ENCODE peak calls at places on chromosomes 12 and 14, in nine cellular contexts. One of them, this sample, is unnamed.

GRCh38 chr12:110689002-110689600 is at the start of gene HVCN1:
- DNase-seq in GM23338: peak; percentile 71
- DNase-seq in MM.1S: no peak
- DNase-seq in GM23248: peak; percentile 53
- DNase-seq in HCT116: no peak
- DNase-seq in PC-3: no peak
- DNase-seq in SK-N-SH: peak; percentile 77
- DNase-seq in OCI-LY7: peak; percentile 42
- DNase-seq in neural progenitor cell: peak; percentile 82
- DNase-seq in this sample: peak; percentile 56

GRCh38 chr12:12338528-12339168 is 11.4 kb downstream of the MANSC1 start:
- DNase-seq in MM.1S: no peak
- DNase-seq in GM23338: no peak
- DNase-seq in OCI-LY7: no peak
- DNase-seq in PC-3: peak; percentile 67
- DNase-seq in SK-N-SH: no peak
- DNase-seq in HCT116: no peak
- DNase-seq in GM23248: peak; percentile 28
- DNase-seq in neural progenitor cell: no peak
- DNase-seq in this sample: no peak

GRCh38 chr14:32727827-32728226 is 210.9 kb upstream of the NPAS3 start:
- DNase-seq in GM23248: no peak
- DNase-seq in HCT116: no peak
- DNase-seq in PC-3: no peak
- DNase-seq in OCI-LY7: no peak
- DNase-seq in neural progenitor cell: no peak
- DNase-seq in GM23338: no peak
- DNase-seq in MM.1S: no peak
- DNase-seq in SK-N-SH: no peak
- DNase-seq in this sample: no peak

GRCh38 chr14:64942531-64943111 is at the start of gene GPX2:
- DNase-seq in SK-N-SH: no peak
- DNase-seq in PC-3: peak; percentile 39
- DNase-seq in GM23248: no peak
- DNase-seq in MM.1S: no peak
- DNase-seq in OCI-LY7: no peak
- DNase-seq in neural progenitor cell: no peak
- DNase-seq in GM23338: no peak
- DNase-seq in HCT116: no peak
- DNase-seq in this sample: peak; percentile 73

GRCh38 chr12:113833422-113833821 is 132.7 kb downstream of the RBM19 start:
- DNase-seq in neural progenitor cell: no peak
- DNase-seq in OCI-LY7: no peak
- DNase-seq in GM23248: no peak
- DNase-seq in HCT116: no peak
- DNase-seq in GM23338: no peak
- DNase-seq in PC-3: no peak
- DNase-seq in MM.1S: no peak
- DNase-seq in SK-N-SH: no peak
- DNase-seq in this sample: no peak

GRCh38 chr14:75705014-75705413 is 44.0 kb downstream of the TTLL5 start:
- DNase-seq in MM.1S: no peak
- DNase-seq in HCT116: no peak
- DNase-seq in PC-3: no peak
- DNase-seq in OCI-LY7: no peak
- DNase-seq in GM23248: peak; percentile 6
- DNase-seq in neural progenitor cell: no peak
- DNase-seq in GM23338: no peak
- DNase-seq in SK-N-SH: no peak
- DNase-seq in this sample: no peak

GRCh38 chr12:69039881-69040280 is 106.9 kb upstream of the CPM start:
- DNase-seq in SK-N-SH: no peak
- DNase-seq in HCT116: no peak
- DNase-seq in GM23248: no peak
- DNase-seq in GM23338: no peak
- DNase-seq in OCI-LY7: no peak
- DNase-seq in MM.1S: no peak
- DNase-seq in neural progenitor cell: no peak
- DNase-seq in PC-3: no peak
- DNase-seq in this sample: no peak

GRCh38 chr14:94161087-94161486 is 13.0 kb upstream of the PPP4R4 start:
- DNase-seq in HCT116: no peak
- DNase-seq in GM23248: no peak
- DNase-seq in SK-N-SH: no peak
- DNase-seq in OCI-LY7: no peak
- DNase-seq in neural progenitor cell: no peak
- DNase-seq in PC-3: no peak
- DNase-seq in MM.1S: no peak
- DNase-seq in GM23338: no peak
- DNase-seq in this sample: no peak

GRCh38 chr14:75259510-75259855 is 19.1 kb upstream of the FOS start:
- DNase-seq in OCI-LY7: no peak
- DNase-seq in MM.1S: no peak
- DNase-seq in GM23338: peak; percentile 62
- DNase-seq in HCT116: no peak
- DNase-seq in GM23248: peak; percentile 82
- DNase-seq in neural progenitor cell: no peak
- DNase-seq in SK-N-SH: peak; percentile 50
- DNase-seq in PC-3: peak; percentile 10
- DNase-seq in this sample: peak; percentile 62

GRCh38 chr12:105945935-105946334 is 192.8 kb downstream of the NUAK1 start:
- DNase-seq in PC-3: no peak
- DNase-seq in neural progenitor cell: no peak
- DNase-seq in SK-N-SH: no peak
- DNase-seq in OCI-LY7: no peak
- DNase-seq in GM23338: no peak
- DNase-seq in HCT116: no peak
- DNase-seq in MM.1S: no peak
- DNase-seq in GM23248: no peak
- DNase-seq in this sample: no peak

GRCh38 chr12:85697003-85697402 is 139.2 kb downstream of the RASSF9 start:
- DNase-seq in GM23248: no peak
- DNase-seq in OCI-LY7: no peak
- DNase-seq in neural progenitor cell: no peak
- DNase-seq in PC-3: no peak
- DNase-seq in MM.1S: no peak
- DNase-seq in SK-N-SH: no peak
- DNase-seq in GM23338: no peak
- DNase-seq in HCT116: no peak
- DNase-seq in this sample: no peak

GRCh38 chr12:131094831-131095805 is 141.4 kb downstream of the ADGRD1 start:
- DNase-seq in SK-N-SH: no peak
- DNase-seq in HCT116: no peak
- DNase-seq in GM23338: no peak
- DNase-seq in OCI-LY7: no peak
- DNase-seq in PC-3: no peak
- DNase-seq in neural progenitor cell: no peak
- DNase-seq in GM23248: no peak
- DNase-seq in MM.1S: no peak
- DNase-seq in this sample: no peak

GRCh38 chr14:23544511-23545447 is 6.8 kb downstream of the ZFHX2 start:
- DNase-seq in GM23338: peak; percentile 94
- DNase-seq in neural progenitor cell: peak; percentile 81
- DNase-seq in HCT116: no peak
- DNase-seq in MM.1S: no peak
- DNase-seq in GM23248: peak; percentile 24
- DNase-seq in OCI-LY7: no peak
- DNase-seq in SK-N-SH: no peak
- DNase-seq in PC-3: no peak
- DNase-seq in this sample: no peak

GRCh38 chr12:50049254-50050118 is 7.9 kb upstream of the ASIC1 start:
- DNase-seq in GM23338: no peak
- DNase-seq in GM23248: no peak
- DNase-seq in PC-3: no peak
- DNase-seq in HCT116: no peak
- DNase-seq in SK-N-SH: no peak
- DNase-seq in MM.1S: no peak
- DNase-seq in OCI-LY7: no peak
- DNase-seq in neural progenitor cell: no peak
- DNase-seq in this sample: no peak

GRCh38 chr12:50052964-50053363 is 4.4 kb upstream of the ASIC1 start:
- DNase-seq in GM23338: no peak
- DNase-seq in GM23248: no peak
- DNase-seq in SK-N-SH: peak; percentile 35
- DNase-seq in PC-3: no peak
- DNase-seq in MM.1S: no peak
- DNase-seq in neural progenitor cell: no peak
- DNase-seq in OCI-LY7: no peak
- DNase-seq in HCT116: no peak
- DNase-seq in this sample: no peak

GRCh38 chr12:50050119-50050385 is 7.3 kb upstream of the ASIC1 start:
- DNase-seq in neural progenitor cell: no peak
- DNase-seq in PC-3: no peak
- DNase-seq in SK-N-SH: no peak
- DNase-seq in GM23248: no peak
- DNase-seq in GM23338: no peak
- DNase-seq in HCT116: no peak
- DNase-seq in MM.1S: no peak
- DNase-seq in OCI-LY7: no peak
- DNase-seq in this sample: no peak

GRCh38 chr12:50052544-50052943 is 4.9 kb upstream of the ASIC1 start:
- DNase-seq in MM.1S: no peak
- DNase-seq in SK-N-SH: no peak
- DNase-seq in neural progenitor cell: no peak
- DNase-seq in GM23338: no peak
- DNase-seq in HCT116: no peak
- DNase-seq in GM23248: no peak
- DNase-seq in OCI-LY7: no peak
- DNase-seq in PC-3: no peak
- DNase-seq in this sample: no peak

GRCh38 chr12:50050410-50051280 is 6.8 kb upstream of the ASIC1 start:
- DNase-seq in PC-3: no peak
- DNase-seq in GM23248: peak; percentile 75
- DNase-seq in SK-N-SH: peak; percentile 44
- DNase-seq in MM.1S: no peak
- DNase-seq in OCI-LY7: no peak
- DNase-seq in neural progenitor cell: peak; percentile 77
- DNase-seq in HCT116: no peak
- DNase-seq in GM23338: peak; percentile 78
- DNase-seq in this sample: peak; percentile 76
- TF ChIP-seq EZH2phosphoT487 in PC-3: no peak
- TF ChIP-seq EZH2phosphoT487 in GM23248: no peak
- TF ChIP-seq EZH2phosphoT487 in SK-N-SH: no peak
- TF ChIP-seq EZH2phosphoT487 in MM.1S: no peak
- TF ChIP-seq EZH2phosphoT487 in OCI-LY7: no peak
- TF ChIP-seq EZH2phosphoT487 in neural progenitor cell: no peak
- TF ChIP-seq EZH2phosphoT487 in HCT116: no peak
- TF ChIP-seq EZH2phosphoT487 in GM23338: no peak
- TF ChIP-seq EZH2phosphoT487 in this sample: no peak

DNA sequence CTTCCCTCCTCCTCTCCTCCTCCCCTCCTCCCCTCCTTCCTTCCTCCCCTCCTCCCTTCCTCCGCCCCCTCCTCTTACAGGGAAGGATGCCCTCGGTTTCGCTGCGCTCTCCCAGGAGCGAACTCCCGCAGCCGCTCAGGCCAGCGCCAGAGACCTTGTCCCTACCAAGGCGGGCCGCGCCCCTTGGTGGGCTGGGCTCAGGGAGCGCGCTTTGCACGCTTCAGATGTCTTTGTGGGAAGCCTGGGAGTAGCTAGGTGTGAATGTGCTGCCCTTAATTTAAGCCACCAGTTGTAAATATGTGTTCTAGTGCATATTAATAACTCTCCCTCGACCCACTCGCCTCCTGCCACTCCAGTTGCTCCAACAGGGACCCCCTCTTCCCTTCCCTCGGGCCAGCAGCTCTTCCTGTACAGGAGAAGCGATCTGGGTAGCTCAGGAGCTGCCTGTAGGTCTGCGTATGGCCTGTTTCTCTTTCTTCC is 13.4 kb upstream of the MAP3K9 start:
- DNase-seq in SK-N-SH: peak; percentile 79
- DNase-seq in HCT116: no peak
- DNase-seq in neural progenitor cell: peak; percentile 89
- DNase-seq in PC-3: no peak
- DNase-seq in GM23338: peak; percentile 96
- DNase-seq in GM23248: peak; percentile 62
- DNase-seq in OCI-LY7: no peak
- DNase-seq in MM.1S: peak; percentile 17
- DNase-seq in this sample: peak; percentile 78
- H3K27ac ChIP-seq in SK-N-SH: no peak overlapping the region
- H3K27ac ChIP-seq in HCT116: no peak overlapping the region
- H3K27ac ChIP-seq in neural progenitor cell: no peak overlapping the region
- H3K27ac ChIP-seq in PC-3: no peak overlapping the region
- H3K27ac ChIP-seq in GM23338: no peak overlapping the region
- H3K27ac ChIP-seq in GM23248: no peak overlapping the region
- H3K27ac ChIP-seq in OCI-LY7: no peak overlapping the region
- H3K27ac ChIP-seq in MM.1S: no peak overlapping the region
- H3K27ac ChIP-seq in this sample: peak overlapping the region; percentile 8

GRCh38 chr14:104968153-104968527 is 10.0 kb downstream of the AHNAK2 start:
- DNase-seq in MM.1S: no peak
- DNase-seq in OCI-LY7: no peak
- DNase-seq in PC-3: peak; percentile 71
- DNase-seq in GM23248: peak; percentile 68
- DNase-seq in HCT116: no peak
- DNase-seq in GM23338: peak; percentile 73
- DNase-seq in neural progenitor cell: peak; percentile 63
- DNase-seq in SK-N-SH: peak; percentile 75
- DNase-seq in this sample: peak; percentile 71

GRCh38 chr14:104966261-104967143 is 11.7 kb downstream of the AHNAK2 start:
- DNase-seq in OCI-LY7: no peak
- DNase-seq in SK-N-SH: no peak
- DNase-seq in MM.1S: no peak
- DNase-seq in HCT116: no peak
- DNase-seq in neural progenitor cell: no peak
- DNase-seq in GM23338: no peak
- DNase-seq in PC-3: no peak
- DNase-seq in GM23248: no peak
- DNase-seq in this sample: no peak

GRCh38 chr14:104965561-104966231 is 12.5 kb downstream of the AHNAK2 start:
- DNase-seq in MM.1S: no peak
- DNase-seq in SK-N-SH: no peak
- DNase-seq in GM23248: no peak
- DNase-seq in PC-3: no peak
- DNase-seq in HCT116: no peak
- DNase-seq in OCI-LY7: no peak
- DNase-seq in neural progenitor cell: no peak
- DNase-seq in GM23338: no peak
- DNase-seq in this sample: no peak

GRCh38 chr14:104967414-104968152 is 10.6 kb downstream of the AHNAK2 start:
- DNase-seq in PC-3: peak; percentile 70
- DNase-seq in GM23338: peak; percentile 65
- DNase-seq in HCT116: no peak
- DNase-seq in SK-N-SH: peak; percentile 51
- DNase-seq in MM.1S: no peak
- DNase-seq in neural progenitor cell: peak; percentile 69
- DNase-seq in GM23248: peak; percentile 66
- DNase-seq in OCI-LY7: no peak
- DNase-seq in this sample: peak; percentile 65

GRCh38 chr14:104967144-104967413 is 11.1 kb downstream of the AHNAK2 start:
- DNase-seq in OCI-LY7: no peak
- DNase-seq in MM.1S: no peak
- DNase-seq in HCT116: no peak
- DNase-seq in GM23248: no peak
- DNase-seq in SK-N-SH: no peak
- DNase-seq in GM23338: no peak
- DNase-seq in neural progenitor cell: no peak
- DNase-seq in PC-3: no peak
- DNase-seq in this sample: no peak
- H3K4me3 ChIP-seq in OCI-LY7: no peak overlapping the region
- H3K4me3 ChIP-seq in MM.1S: no peak overlapping the region
- H3K4me3 ChIP-seq in HCT116: peak overlapping the region; percentile 56
- H3K4me3 ChIP-seq in GM23248: peak overlapping the region; percentile 78
- H3K4me3 ChIP-seq in SK-N-SH: no peak overlapping the region
- H3K4me3 ChIP-seq in GM23338: peak overlapping the region; percentile 61
- H3K4me3 ChIP-seq in neural progenitor cell: no peak overlapping the region
- H3K4me3 ChIP-seq in PC-3: peak overlapping the region; percentile 56
- H3K4me3 ChIP-seq in this sample: no peak overlapping the region

GRCh38 chr14:60061371-60061770 is 30.4 kb upstream of the PCNX4 start:
- DNase-seq in SK-N-SH: no peak
- DNase-seq in OCI-LY7: no peak
- DNase-seq in neural progenitor cell: no peak
- DNase-seq in HCT116: no peak
- DNase-seq in PC-3: peak; percentile 99
- DNase-seq in GM23248: peak; percentile 29
- DNase-seq in GM23338: no peak
- DNase-seq in MM.1S: no peak
- DNase-seq in this sample: no peak
- TF ChIP-seq EZH2phosphoT487 in SK-N-SH: no peak
- TF ChIP-seq EZH2phosphoT487 in OCI-LY7: no peak
- TF ChIP-seq EZH2phosphoT487 in neural progenitor cell: no peak
- TF ChIP-seq EZH2phosphoT487 in HCT116: no peak
- TF ChIP-seq EZH2phosphoT487 in PC-3: no peak
- TF ChIP-seq EZH2phosphoT487 in GM23248: no peak
- TF ChIP-seq EZH2phosphoT487 in GM23338: no peak
- TF ChIP-seq EZH2phosphoT487 in MM.1S: no peak
- TF ChIP-seq EZH2phosphoT487 in this sample: no peak